ENCODE peak calls at places on chromosomes 11 and 22, in six cellular contexts. R, K, L, M, D and Z are unnamed samples.

GRCh38 chr11:73465019-73465675 is 88.9 kb downstream of the RELT start:
- DNase-seq in M (no peak), R (no peak), K (no peak), L (no peak), D (peak; percentile 36), Z (no peak)

GRCh38 chr11:120964857-120965256 is 59.0 kb upstream of the TBCEL start:
- DNase-seq in R (no peak), K (no peak), D (no peak), L (no peak), M (no peak), Z (no peak)

GRCh38 chr11:17528181-17528691 is 16.0 kb downstream of the USH1C start:
- DNase-seq in D (peak; percentile 88), L (peak; percentile 84), R (peak; percentile 87), K (peak; percentile 78), M (no peak), Z (no peak)

GRCh38 chr11:65506316-65506769 is 7.5 kb downstream of the MALAT1 start:
- DNase-seq in K (no peak), R (peak; percentile 59), L (no peak), M (no peak), D (no peak), Z (no peak)

GRCh38 chr11:66956689-66957290 is 1.4 kb downstream of the PC start:
- DNase-seq in D (no peak), M (no peak), K (no peak), L (no peak), R (peak; percentile 52), Z (no peak)

GRCh38 chr11:42315267-42315666 is 855.8 kb upstream of the LRRC4C start:
- DNase-seq in K (no peak), D (no peak), M (no peak), R (no peak), L (no peak), Z (no peak)

GRCh38 chr11:64967376-64967775 is 4.5 kb downstream of the MAJIN start:
- DNase-seq in R (no peak), D (no peak), L (no peak), M (no peak), K (no peak), Z (no peak)

GRCh38 chr22:30265851-30266444 is 703 bp downstream of the OSM start:
- DNase-seq in D (no peak), M (peak; percentile 80), R (no peak), K (peak; percentile 87), L (no peak), Z (no peak)

GRCh38 chr22:41845380-41846267 is 12.7 kb downstream of the SREBF2 start:
- DNase-seq in K (no peak), L (no peak), D (no peak), M (peak; percentile 19), R (no peak), Z (no peak)

GRCh38 chr11:3022300-3022967 is 30.3 kb upstream of the NAP1L4 start:
- DNase-seq in M (no peak), K (peak; percentile 54), R (no peak), D (no peak), L (no peak), Z (no peak)

GRCh38 chr11:22976146-22976545 is 115.9 kb upstream of the CCDC179 start:
- DNase-seq in R (no peak), L (no peak), M (no peak), K (no peak), D (no peak), Z (peak; percentile 9)

GRCh38 chr11:69540118-69541000 is 58.9 kb downstream of the LINC01488 start:
- DNase-seq in L (no peak), D (peak; percentile 69), M (no peak), K (no peak), R (peak; percentile 62), Z (no peak)

GRCh38 chr11:114354076-114354475 is 46.2 kb downstream of the C11orf71 start:
- DNase-seq in M (no peak), L (no peak), D (no peak), K (no peak), R (no peak), Z (peak; percentile 45)

GRCh38 chr11:116124916-116125714 is 620.9 kb upstream of the CADM1 start:
- DNase-seq in D (no peak), R (no peak), K (no peak), M (no peak), L (no peak), Z (no peak)

GRCh38 chr22:46613606-46613997 is 6.6 kb upstream of the GRAMD4 start:
- DNase-seq in L (no peak), R (no peak), D (no peak), M (no peak), K (peak; percentile 54), Z (no peak)

GRCh38 chr11:118938491-118939411 is 13.0 kb upstream of the BCL9L start:
- DNase-seq in K (no peak), M (no peak), D (no peak), R (no peak), L (no peak), Z (no peak)

GRCh38 chr11:29333993-29334780 is 682.6 kb downstream of the KCNA4 start:
- DNase-seq in D (peak; percentile 23), L (peak; percentile 36), M (no peak), K (peak; percentile 28), R (peak; percentile 64), Z (no peak)

GRCh38 chr22:47388778-47389177 is 626.3 kb downstream of the TBC1D22A start:
- DNase-seq in K (no peak), M (no peak), R (no peak), D (no peak), L (no peak), Z (no peak)

GRCh38 chr11:104650234-104650633 is 248.0 kb downstream of the CASP12 start:
- DNase-seq in R (peak; percentile 76), K (no peak), L (no peak), M (no peak), D (no peak), Z (no peak)

GRCh38 chr22:20843501-20843900 is 15.1 kb downstream of the PI4KA start:
- DNase-seq in M (no peak), L (no peak), D (no peak), R (no peak), K (no peak), Z (no peak)

GRCh38 chr11:45754261-45754709 is 50.7 kb upstream of the SLC35C1 start:
- DNase-seq in K (no peak), R (peak; percentile 11), L (no peak), M (no peak), D (peak; percentile 39), Z (no peak)

GRCh38 chr11:23021287-23021863 is 161.1 kb upstream of the CCDC179 start:
- DNase-seq in K (peak; percentile 43), M (no peak), R (peak; percentile 68), D (peak; percentile 59), L (peak; percentile 39), Z (no peak)

GRCh38 chr22:19175026-19175601 is 3.4 kb downstream of the SLC25A1 start:
- DNase-seq in D (no peak), K (no peak), R (no peak), L (no peak), M (no peak), Z (no peak)

GRCh38 chr11:19713221-19714092 is 820 bp downstream of the NAV2 start:
- DNase-seq in K (no peak), M (no peak), R (peak; percentile 52), D (peak; percentile 34), L (peak; percentile 22), Z (no peak)

GRCh38 chr22:20602589-20603164 is 95.3 kb downstream of the MED15 start:
- DNase-seq in R (no peak), L (no peak), M (no peak), D (no peak), K (no peak), Z (no peak)

GRCh38 chr11:119320593-119321524 is 3.9 kb upstream of the MCAM start:
- DNase-seq in D (no peak), K (peak; percentile 85), L (peak; percentile 35), R (peak; percentile 77), M (peak; percentile 53), Z (no peak)

GRCh38 chr11:85232559-85232958 is 394.6 kb downstream of the DLG2 start:
- DNase-seq in K (no peak), M (no peak), D (no peak), L (no peak), R (no peak), Z (no peak)

GRCh38 chr11:62705880-62706831 is 1.1 kb downstream of the BSCL2 start:
- DNase-seq in K (peak; percentile 96), R (peak; percentile 97), M (peak; percentile 93), L (peak; percentile 93), D (peak; percentile 97), Z (peak; percentile 96)

GRCh38 chr22:35900483-35901168 is 128.0 kb downstream of the RBFOX2 start:
- DNase-seq in K (no peak), M (no peak), R (peak; percentile 37), D (no peak), L (no peak), Z (no peak)

GRCh38 chr22:39699631-39700348 is 129.2 kb downstream of the CACNA1I start:
- DNase-seq in L (no peak), M (no peak), R (no peak), K (no peak), D (no peak), Z (no peak)

GRCh38 chr22:22425366-22425765 is 83.2 kb downstream of the ZNF280B start:
- DNase-seq in D (no peak), L (no peak), K (no peak), M (no peak), R (no peak), Z (no peak)

GRCh38 chr22:37282385-37282677 is at the start of gene CYTH4:
- DNase-seq in K (peak; percentile 81), M (peak; percentile 85), L (no peak), R (no peak), D (no peak), Z (no peak)